ENCODE peak calls at places on chromosomes 13 and 19, in nine cellular contexts. A is fibroblast of lung, D is WERI-Rb-1, N is pancreas, S is choroid plexus epithelial cell, W is cardiac muscle cell, O is breast epithelium, F is PC-3, X is uterus. R is an unnamed sample.

GRCh38 chr19:12095111-12095790 is 30.7 kb downstream of the ZNF844 start:
- DNase-seq in A (no peak), D (no peak), N (no peak), S (peak; percentile 42), W (peak; percentile 21), O (no peak), F (no peak), X (no peak), R (no peak)

GRCh38 chr19:16076958-16077611 is 790 bp downstream of the TPM4 start:
- DNase-seq in A (no peak), D (peak; percentile 48), N (peak; percentile 47), S (no peak), W (peak; percentile 66), O (peak; percentile 75), F (no peak), X (no peak), R (no peak)

GRCh38 chr13:34357435-34358232 is 539.7 kb downstream of the RFC3 start:
- DNase-seq in A (peak; percentile 91), D (peak; percentile 9), N (no peak), S (peak; percentile 69), W (peak; percentile 63), O (no peak), F (peak; percentile 88), X (no peak), R (peak; percentile 27)

GRCh38 chr19:3770136-3771032 is 1.6 kb downstream of the RAX2 start:
- DNase-seq in A (no peak), D (peak; percentile 70), N (no peak), S (no peak), W (no peak), O (no peak), F (no peak), X (no peak), R (no peak)

GRCh38 chr19:5339950-5340636 is 519 bp downstream of the PTPRS start:
- DNase-seq in A (no peak), D (peak; percentile 28), N (no peak), S (no peak), W (peak; percentile 28), O (no peak), F (peak; percentile 30), X (no peak), R (no peak)

GRCh38 chr19:41025411-41025810 is 34.3 kb downstream of the CYP2B6 start:
- DNase-seq in A (no peak), D (no peak), N (no peak), S (no peak), W (no peak), O (no peak), F (no peak), X (no peak), R (no peak)

GRCh38 chr19:6226012-6226411 is 53.8 kb downstream of the MLLT1 start:
- DNase-seq in A (no peak), D (no peak), N (no peak), S (no peak), W (no peak), O (no peak), F (no peak), X (no peak), R (no peak)

GRCh38 chr19:45059258-45059965 is 16.9 kb downstream of the ZNF296 start:
- DNase-seq in A (peak; percentile 62), D (peak; percentile 80), N (peak; percentile 61), S (peak; percentile 87), W (peak; percentile 87), O (peak; percentile 81), F (peak; percentile 73), X (peak; percentile 35), R (no peak)

GRCh38 chr13:69279213-69279612 is 828.4 kb upstream of the ATXN8OS start:
- DNase-seq in A (no peak), D (no peak), N (no peak), S (no peak), W (no peak), O (no peak), F (no peak), X (no peak), R (no peak)

GRCh38 chr19:21439372-21439771 is 42.4 kb downstream of the ZNF493 start:
- DNase-seq in A (no peak), D (no peak), N (peak; percentile 52), S (no peak), W (peak; percentile 33), O (no peak), F (peak; percentile 22), X (no peak), R (no peak)

GRCh38 chr19:21430674-21431073 is 33.7 kb downstream of the ZNF493 start:
- DNase-seq in A (no peak), D (no peak), N (no peak), S (no peak), W (no peak), O (no peak), F (no peak), X (no peak), R (no peak)

GRCh38 chr19:21434516-21434915 is 37.6 kb downstream of the ZNF493 start:
- DNase-seq in A (no peak), D (no peak), N (no peak), S (no peak), W (no peak), O (no peak), F (no peak), X (no peak), R (no peak)

GRCh38 chr19:21432590-21432989 is 35.7 kb downstream of the ZNF493 start:
- DNase-seq in A (no peak), D (no peak), N (peak; percentile 75), S (no peak), W (no peak), O (no peak), F (no peak), X (no peak), R (no peak)

GRCh38 chr19:21434967-21435544 is 38.1 kb downstream of the ZNF493 start:
- DNase-seq in A (no peak), D (no peak), N (no peak), S (no peak), W (no peak), O (no peak), F (no peak), X (no peak), R (no peak)
- TF ChIP-seq CTCF in A (no peak), D (no peak), N (no peak), S (no peak), W (no peak), O (no peak), F (no peak), X (no peak), R (no peak)

GRCh38 chr19:18099623-18099995 is 2.0 kb downstream of the MAST3 start:
- DNase-seq in A (no peak), D (no peak), N (no peak), S (no peak), W (no peak), O (no peak), F (no peak), X (no peak), R (no peak)
- H3K4me3 ChIP-seq in A (no peak overlapping the region), D (no peak overlapping the region), N (no peak overlapping the region), S (no peak overlapping the region), W (no peak overlapping the region), O (no peak overlapping the region), F (no peak overlapping the region), X (no peak overlapping the region), R (no peak overlapping the region)

GRCh38 chr19:31055454-31055853 is 293.8 kb downstream of the TSHZ3 start:
- DNase-seq in A (no peak), D (no peak), N (no peak), S (no peak), W (no peak), O (no peak), F (no peak), X (no peak), R (no peak)

GRCh38 chr19:31054430-31054829 is 294.8 kb downstream of the TSHZ3 start:
- DNase-seq in A (peak; percentile 63), D (peak; percentile 80), N (no peak), S (peak; percentile 92), W (peak; percentile 78), O (no peak), F (no peak), X (no peak), R (no peak)

GRCh38 chr19:31064486-31064885 is 284.8 kb downstream of the TSHZ3 start:
- DNase-seq in A (no peak), D (no peak), N (no peak), S (no peak), W (no peak), O (no peak), F (no peak), X (no peak), R (peak; percentile 58)

GRCh38 chr19:31058676-31059075 is 290.6 kb downstream of the TSHZ3 start:
- DNase-seq in A (no peak), D (no peak), N (no peak), S (no peak), W (no peak), O (no peak), F (no peak), X (no peak), R (no peak)
- TF ChIP-seq CTCF in A (no peak), D (no peak), N (no peak), S (no peak), W (no peak), O (no peak), F (no peak), X (no peak), R (no peak)

GRCh38 chr19:48618916-48619691 is at the start of the genes RPL18 and SPHK2:
- DNase-seq in A (peak; percentile 100), D (peak; percentile 98), N (peak; percentile 98), S (peak; percentile 100), W (peak; percentile 100), O (peak; percentile 98), F (peak; percentile 96), X (peak; percentile 98), R (peak; percentile 93)

GRCh38 chr19:48616041-48616436 is 1.2 kb upstream of the FAM83E start:
- DNase-seq in A (no peak), D (no peak), N (no peak), S (no peak), W (no peak), O (no peak), F (no peak), X (no peak), R (no peak)

GRCh38 chr19:48618278-48618915 is 581 bp downstream of the RPL18 start:
- DNase-seq in A (no peak), D (no peak), N (no peak), S (no peak), W (no peak), O (no peak), F (no peak), X (no peak), R (no peak)

GRCh38 chr19:48616491-48617056 is 1.7 kb upstream of the FAM83E start:
- DNase-seq in A (no peak), D (no peak), N (no peak), S (no peak), W (no peak), O (no peak), F (no peak), X (no peak), R (no peak)

DNA sequence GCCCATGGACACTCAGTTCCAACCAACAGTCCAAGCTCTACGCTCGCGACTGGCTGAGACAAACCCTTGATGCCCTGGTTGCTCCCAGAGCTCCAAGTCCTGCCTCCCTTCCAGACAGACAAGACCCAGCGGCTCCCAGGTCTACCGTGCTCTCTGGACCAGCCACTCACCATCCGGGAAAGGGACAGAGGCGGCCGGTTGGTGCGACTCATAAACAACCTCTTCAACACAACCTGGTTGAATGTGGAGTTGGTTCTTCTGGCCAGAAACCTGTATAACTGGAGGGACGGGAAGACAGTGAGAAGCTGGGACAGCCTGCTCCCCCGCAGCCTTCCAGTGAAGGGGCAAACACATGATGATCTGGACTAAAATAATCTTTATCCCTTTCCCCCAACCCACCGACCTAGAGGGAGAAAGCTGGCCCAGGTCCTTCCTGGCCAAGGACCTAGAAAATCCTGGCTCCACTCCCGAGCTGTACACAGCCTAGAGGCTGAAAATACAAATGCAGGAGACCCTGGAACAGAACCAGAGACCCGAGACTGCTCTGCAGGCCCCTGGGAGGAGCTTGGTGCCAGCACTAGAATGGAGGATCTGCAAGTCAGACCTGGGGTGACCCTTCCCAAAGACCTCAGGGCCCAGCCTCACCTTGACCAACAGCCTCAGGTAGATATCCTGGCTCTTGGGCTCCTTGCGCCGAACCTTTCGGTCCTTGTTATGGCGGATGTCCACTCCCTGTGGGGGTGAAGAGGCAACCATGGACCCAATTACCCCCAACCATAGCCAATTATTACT is 1.6 kb downstream of the RPL18 start:
- DNase-seq in A (no peak), D (no peak), N (no peak), S (peak; percentile 50), W (peak; percentile 61), O (no peak), F (no peak), X (no peak), R (no peak)
- H3K4me3 ChIP-seq in A (peak overlapping the region; percentile 99), D (no peak overlapping the region), N (peak overlapping the region; percentile 68), S (peak overlapping the region; percentile 99), W (peak overlapping the region; percentile 89), O (peak overlapping the region; percentile 96), F (peak overlapping the region; percentile 100), X (no peak overlapping the region), R (peak overlapping the region; percentile 96)

R was measured in epithelial cell of proximal tubule.